ENCODE peak calls at places on chromosomes 13 and 19, in six cellular contexts. U is fibroblast of lung, T is A549, P is SJSA1, C is mammary epithelial cell, N is mucosa of descending colon. O is an unnamed sample. For H3K9me3, the result is how much of the 10 kb centered on the place peaks cover.

GRCh38 chr19:55579766-55580621 is 654 bp downstream of the ZNF579 start:
- DNase-seq in T (no peak), N (no peak), P (peak), C (peak), U (peak), O (no peak)

GRCh38 chr19:47158879-47159509 is 28.4 kb downstream of the SAE1 start:
- DNase-seq in T (no peak), U (no peak), P (peak), C (peak), N (no peak), O (no peak)

GRCh38 chr13:87128006-87128405 is 543.2 kb upstream of the SLITRK5 start:
- DNase-seq in N (no peak), U (peak), C (no peak), P (no peak), T (no peak), O (no peak)

GRCh38 chr13:103263448-103263847 is 197.2 kb upstream of the SLC10A2 start:
- DNase-seq in P (no peak), N (no peak), U (no peak), C (no peak), T (no peak), O (no peak)

GRCh38 chr13:53285896-53286430 is 257.4 kb downstream of the OLFM4 start:
- DNase-seq in C (no peak), P (no peak), T (no peak), N (no peak), U (no peak), O (no peak)

GRCh38 chr19:1991018-1991390 is 24.5 kb downstream of the BTBD2 start:
- DNase-seq in C (no peak), N (no peak), U (no peak), T (no peak), P (no peak), O (no peak)

GRCh38 chr13:54368387-54368786 is 1339.8 kb downstream of the OLFM4 start:
- DNase-seq in N (no peak), U (no peak), C (no peak), T (no peak), P (no peak), O (no peak)

GRCh38 chr19:17937371-17937900 is 4.6 kb downstream of the CCDC124 start:
- DNase-seq in T (no peak), C (no peak), N (no peak), P (no peak), U (no peak), O (no peak)

GRCh38 chr19:8640402-8641004 is 10.1 kb downstream of the NFILZ start:
- DNase-seq in U (no peak), N (peak), C (no peak), T (peak), P (no peak), O (peak)

GRCh38 chr19:44846455-44847143 is 502 bp downstream of the NECTIN2 start:
- DNase-seq in T (no peak), C (peak), P (peak), N (peak), U (peak), O (no peak)

GRCh38 chr13:46936525-46936924 is 39.7 kb upstream of the HTR2A start:
- DNase-seq in N (no peak), C (peak), U (no peak), P (no peak), T (no peak), O (no peak)

GRCh38 chr19:5947435-5947834 is 30.5 kb downstream of the RANBP3 start:
- DNase-seq in N (peak), U (peak), P (no peak), T (no peak), C (no peak), O (peak)

GRCh38 chr19:45717983-45718650 is 12.6 kb downstream of the FBXO46 start:
- DNase-seq in N (no peak), C (no peak), U (no peak), P (no peak), T (no peak), O (no peak)

GRCh38 chr13:94384217-94384905 is 95.1 kb downstream of the DCT start:
- DNase-seq in P (no peak), T (no peak), U (no peak), N (no peak), C (no peak), O (no peak)

GRCh38 chr19:3129112-3129511 is 6.7 kb upstream of the GNA15 start:
- DNase-seq in T (no peak), N (peak), P (peak), U (peak), C (peak), O (no peak)

GRCh38 chr19:47047931-47048399 is 459 bp downstream of the TMEM160 start:
- DNase-seq in P (peak), C (peak), U (peak), N (peak), T (peak), O (peak)

GRCh38 chr13:110850840-110851239 is 64.0 kb downstream of the ANKRD10 start:
- DNase-seq in T (no peak), C (no peak), N (no peak), P (no peak), U (no peak), O (no peak)

GRCh38 chr13:98416408-98416807 is 160.5 kb downstream of the STK24 start:
- DNase-seq in U (no peak), C (no peak), N (peak), P (no peak), T (no peak), O (peak)

GRCh38 chr19:2166741-2167738 is 3.3 kb downstream of the DOT1L start:
- DNase-seq in C (peak), P (no peak), N (peak), T (no peak), U (peak), O (peak)

GRCh38 chr19:55431183-55431582 is 11.9 kb downstream of the SHISA7 start:
- DNase-seq in P (no peak), U (no peak), N (no peak), C (no peak), T (no peak), O (no peak)

GRCh38 chr13:33519561-33520479 is 234.3 kb upstream of the STARD13 start:
- DNase-seq in N (no peak), C (peak), U (peak), T (no peak), P (no peak), O (no peak)

GRCh38 chr13:42990147-42990990 is 1.7 kb downstream of the EPSTI1 start:
- DNase-seq in T (no peak), P (no peak), U (peak), N (no peak), C (no peak), O (no peak)

GRCh38 chr13:20430296-20430695 is 95.4 kb downstream of the CRYL1 start:
- DNase-seq in P (no peak), N (no peak), T (no peak), U (no peak), C (no peak), O (no peak)

GRCh38 chr19:751501-752341 is 809 bp downstream of the MISP start:
- DNase-seq in C (peak), N (peak), T (peak), U (peak), P (peak), O (peak)

GRCh38 chr19:11737964-11738745 is 591 bp downstream of the ZNF823 start:
- DNase-seq in C (peak), T (no peak), N (peak), U (peak), P (no peak), O (peak)

GRCh38 chr13:112771877-112772538 is 82.2 kb downstream of the ATP11A start:
- DNase-seq in N (peak), P (no peak), T (no peak), C (no peak), U (no peak), O (peak)

GRCh38 chr13:94761407-94761806 is 49.1 kb upstream of the SOX21 start:
- DNase-seq in T (no peak), N (no peak), U (no peak), P (no peak), C (no peak), O (no peak)

GRCh38 chr13:51638497-51638871 is 54.2 kb downstream of the WDFY2 start:
- DNase-seq in U (no peak), N (no peak), C (peak), P (peak), T (no peak), O (no peak)

DNA sequence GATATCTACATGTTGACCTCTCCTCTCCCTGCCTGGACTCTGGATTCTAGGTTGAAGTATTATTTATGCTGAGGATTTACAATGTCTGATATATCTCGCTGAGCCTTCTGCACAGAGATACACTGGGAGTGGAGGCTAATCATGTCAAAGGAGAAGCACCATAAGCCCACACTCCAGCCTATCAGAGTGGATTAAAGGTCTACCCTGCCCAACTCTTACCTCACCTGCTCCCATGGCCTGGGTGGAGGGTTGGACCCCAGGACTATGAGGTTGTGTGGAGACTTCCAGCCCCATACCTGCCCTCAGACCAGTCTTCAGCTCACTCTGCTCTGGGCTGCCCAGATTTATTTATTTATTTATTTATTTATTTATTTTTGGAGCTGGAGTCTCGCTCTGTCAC is 15.4 kb downstream of the OR10H4 start:
- DNase-seq in T (no peak), N (no peak), P (no peak), U (no peak), C (no peak), O (no peak)
- H3K9me3 ChIP-seq in T (under half), N (under half), P (under half), U (under half), C (under half), O (under half)

GRCh38 chr13:26759907-26760834 is at the start of gene GPR12:
- DNase-seq in C (no peak), P (no peak), T (no peak), U (peak), N (no peak), O (no peak)

GRCh38 chr13:26760835-26761582 is 423 bp upstream of the GPR12 start:
- DNase-seq in N (no peak), U (no peak), C (peak), P (no peak), T (no peak), O (no peak)

GRCh38 chr13:26758496-26759155 is 2.0 kb downstream of the GPR12 start:
- DNase-seq in T (no peak), N (no peak), U (no peak), P (no peak), C (no peak), O (no peak)

DNA sequence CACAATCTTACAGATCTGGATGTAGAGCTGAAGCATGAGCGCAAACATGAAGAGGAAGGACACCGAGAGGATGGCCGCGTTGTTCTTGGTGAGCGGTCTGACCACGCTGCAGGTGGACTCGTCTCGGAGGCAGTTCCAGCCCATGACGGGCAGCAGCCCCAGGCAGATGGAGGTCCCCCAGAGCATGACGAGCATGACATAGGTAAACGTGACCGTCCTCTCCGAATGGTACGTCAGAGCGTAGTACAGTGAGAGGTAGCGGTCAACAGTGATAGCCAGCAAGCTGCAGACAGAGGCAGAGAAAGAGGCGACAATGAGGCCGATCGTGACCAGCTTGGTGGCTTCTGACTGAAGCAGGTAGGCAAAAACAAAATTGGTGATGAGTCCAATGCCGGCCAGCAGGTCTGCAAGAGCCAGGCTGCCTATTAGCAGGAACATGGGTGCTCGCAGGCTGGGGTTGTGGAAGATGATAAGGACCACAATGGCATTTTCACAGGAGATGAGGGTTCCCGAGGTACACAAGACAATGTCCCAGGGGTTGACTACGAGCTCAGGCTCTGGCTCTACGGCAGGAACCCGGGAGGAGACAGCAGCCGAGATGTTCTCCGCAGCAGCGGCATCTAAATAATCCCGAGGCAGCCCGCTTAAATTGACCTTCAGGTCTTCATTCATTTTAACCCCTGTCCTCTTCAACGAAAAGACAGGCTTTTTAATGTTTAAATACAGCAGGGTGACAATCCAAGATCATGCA is 1.3 kb downstream of the GPR12 start:
- DNase-seq in P (no peak), T (no peak), C (no peak), U (no peak), N (no peak), O (no peak)
- H3K4me3 ChIP-seq in P (no peak), T (no peak), C (no peak), U (no peak), N (no peak), O (peak)

DNA sequence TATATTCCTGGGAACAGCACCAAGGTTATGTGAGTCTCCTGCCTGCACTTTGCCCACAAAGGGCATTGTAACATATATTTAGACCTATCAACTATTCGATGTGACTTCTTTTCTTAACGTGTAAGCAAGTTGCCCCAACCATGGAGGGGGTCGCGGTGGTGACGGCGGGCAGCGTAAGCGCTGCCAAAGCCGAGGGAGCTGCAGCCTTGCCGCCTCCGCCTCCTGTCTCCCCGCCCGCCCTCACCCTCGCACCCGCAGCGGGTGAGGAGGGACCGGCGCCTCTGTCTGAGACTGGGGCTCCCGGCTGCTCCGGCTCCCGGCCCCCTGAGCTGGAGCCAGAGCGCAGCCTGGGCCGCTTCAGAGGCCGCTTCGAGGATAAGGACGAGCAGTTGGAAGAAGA is 59.0 kb downstream of the ZNF676 start:
- DNase-seq in T (no peak), P (no peak), N (no peak), C (no peak), U (no peak), O (no peak)
- H3K9me3 ChIP-seq in T (under half), P (under half), N (half or more), C (under half), U (under half), O (under half)

GRCh38 chr13:96988441-96988840 is 5.8 kb downstream of the OXGR1 start:
- DNase-seq in C (no peak), T (no peak), N (no peak), P (no peak), U (no peak), O (no peak)

GRCh38 chr13:96982672-96983071 is 11.6 kb downstream of the OXGR1 start:
- DNase-seq in C (no peak), U (no peak), T (no peak), N (no peak), P (no peak), O (no peak)

GRCh38 chr13:96984061-96984508 is 10.2 kb downstream of the OXGR1 start:
- DNase-seq in P (no peak), N (peak), T (no peak), U (no peak), C (peak), O (peak)
- H3K4me3 ChIP-seq in P (no peak), N (no peak), T (no peak), U (no peak), C (no peak), O (no peak)

GRCh38 chr19:23309926-23310325 is 59.7 kb upstream of the ZNF724 start:
- DNase-seq in N (no peak), U (no peak), P (no peak), T (no peak), C (peak), O (no peak)

GRCh38 chr19:23311551-23311950 is 61.4 kb upstream of the ZNF724 start:
- DNase-seq in C (no peak), U (no peak), N (no peak), P (no peak), T (no peak), O (no peak)

GRCh38 chr19:23304238-23304637 is 54.0 kb upstream of the ZNF724 start:
- DNase-seq in C (no peak), N (no peak), U (no peak), P (no peak), T (no peak), O (no peak)

GRCh38 chr19:23310729-23311211 is 60.6 kb upstream of the ZNF724 start:
- DNase-seq in T (no peak), C (peak), U (no peak), P (no peak), N (no peak), O (no peak)

DNA sequence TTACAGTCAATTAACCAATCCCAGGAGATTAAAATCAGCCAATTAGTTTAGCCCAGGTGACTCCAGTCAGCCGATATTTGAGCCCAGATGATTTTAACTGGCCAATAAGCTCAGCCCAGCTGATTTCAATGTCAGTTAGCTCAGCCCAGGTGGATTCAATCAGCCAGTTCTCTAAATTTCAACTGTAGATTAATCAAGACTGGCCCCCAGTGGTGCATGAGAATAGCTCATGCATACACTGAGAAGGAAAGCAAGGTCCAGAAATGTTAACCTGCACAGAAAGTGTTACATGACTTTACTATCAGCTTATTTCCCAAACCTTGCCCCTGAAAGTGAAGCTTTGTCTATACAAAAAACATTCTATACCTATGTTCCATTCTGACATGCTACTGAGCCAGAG is 55.4 kb upstream of the ZNF724 start:
- DNase-seq in P (no peak), C (no peak), N (no peak), T (no peak), U (no peak), O (no peak)
- H3K9me3 ChIP-seq in P (under half), C (under half), N (under half), T (under half), U (under half), O (under half)

DNA sequence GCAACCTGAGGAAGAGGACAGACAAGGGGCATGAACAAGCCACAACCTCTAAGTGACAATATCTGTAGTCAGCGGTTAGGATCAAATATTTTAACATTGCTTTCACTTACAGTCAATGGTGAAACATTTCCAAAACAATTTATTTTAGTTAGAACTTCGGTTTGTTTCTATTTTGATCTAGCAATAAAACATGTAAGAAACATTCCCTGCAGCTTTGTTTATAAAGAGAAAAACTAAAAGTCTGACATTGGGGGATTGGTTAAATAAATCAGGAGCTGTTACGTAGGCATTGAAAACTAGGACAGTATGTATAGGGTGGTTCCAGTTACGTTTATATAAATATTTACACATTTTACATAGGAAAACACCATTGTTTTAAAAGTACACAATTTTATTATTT is 3.4 kb downstream of the URI1 start:
- DNase-seq in N (no peak), P (peak), U (peak), T (no peak), C (no peak), O (no peak)
- H3K4me3 ChIP-seq in N (no peak), P (no peak), U (peak), T (no peak), C (no peak), O (no peak)

GRCh38 chr19:50639121-50640112 is at the start of gene SYT3:
- DNase-seq in N (peak), C (no peak), U (peak), T (peak), P (no peak), O (peak)

GRCh38 chr19:50633359-50633758 is 6.3 kb downstream of the SYT3 start:
- DNase-seq in C (no peak), T (no peak), P (no peak), U (no peak), N (no peak), O (no peak)

GRCh38 chr19:50638576-50638975 is 1.1 kb downstream of the SYT3 start:
- DNase-seq in P (no peak), T (no peak), U (no peak), N (no peak), C (no peak), O (no peak)

GRCh38 chr19:50633973-50634372 is 5.7 kb downstream of the SYT3 start:
- DNase-seq in U (no peak), P (no peak), N (no peak), T (no peak), C (no peak), O (no peak)

GRCh38 chr19:50636317-50637085 is 3.2 kb downstream of the SYT3 start:
- DNase-seq in U (no peak), T (no peak), C (no peak), P (no peak), N (no peak), O (no peak)
- H3K9me3 ChIP-seq in U (under half), T (under half), C (under half), P (under half), N (under half), O (under half)

GRCh38 chr19:36605839-36606478 is 846 bp downstream of the ZNF382 start:
- DNase-seq in N (no peak), C (peak), P (no peak), T (no peak), U (no peak), O (no peak)
- H3K4me3 ChIP-seq in N (no peak), C (peak), P (peak), T (no peak), U (peak), O (peak)

DNA sequence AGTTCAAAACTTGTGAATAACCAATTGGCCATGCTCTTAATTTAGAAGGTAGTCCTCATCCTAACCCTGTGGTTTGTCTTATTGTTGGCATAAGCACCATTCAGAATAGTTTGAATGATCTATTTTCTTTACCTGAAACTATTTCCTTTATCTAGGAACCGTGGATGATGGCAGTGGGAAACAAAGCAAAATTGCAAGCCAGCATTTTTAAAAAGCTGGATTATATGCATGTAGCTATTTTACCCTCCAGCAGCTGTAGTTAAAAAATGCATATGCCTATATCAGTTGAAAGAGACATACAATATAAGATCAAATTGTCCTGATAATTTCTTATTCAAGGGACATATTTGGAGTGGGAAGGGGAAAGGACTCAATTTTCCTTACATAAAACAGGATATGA is 19.3 kb downstream of the ZNF613 start:
- DNase-seq in N (no peak), U (no peak), T (no peak), P (no peak), C (no peak), O (no peak)
- H3K9me3 ChIP-seq in N (half or more), U (under half), T (half or more), P (under half), C (half or more), O (half or more)